ENCODE peak calls at places on chromosomes 16 and 17, in four cellular contexts. V, M, L and I are unnamed samples.

GRCh38 chr17:77320501-77321256 is 179.9 kb downstream of the SEC14L1 start:
- DNase-seq in M (no peak), V (no peak), L (no peak), I (no peak)

GRCh38 chr16:48014349-48015135 is 141.3 kb downstream of the ABCC12 start:
- DNase-seq in L (no peak), M (peak; percentile 63), V (no peak), I (no peak)

GRCh38 chr16:84175351-84176081 is 11.3 kb downstream of the TAF1C start:
- DNase-seq in V (peak; percentile 55), M (no peak), L (peak; percentile 68), I (no peak)

GRCh38 chr17:7438050-7438614 is 1.2 kb upstream of the FGF11 start:
- DNase-seq in V (peak; percentile 53), L (peak; percentile 72), M (no peak), I (no peak)

GRCh38 chr17:43988301-43988700 is 16.1 kb upstream of the NAGS start:
- DNase-seq in L (no peak), V (no peak), M (no peak), I (no peak)

GRCh38 chr16:22813223-22813945 is 578 bp upstream of the HS3ST2 start:
- DNase-seq in V (peak; percentile 32), L (no peak), M (no peak), I (no peak)

GRCh38 chr16:12501727-12502457 is 301.8 kb downstream of the CPPED1 start:
- DNase-seq in L (no peak), M (no peak), V (no peak), I (no peak)

GRCh38 chr16:1005286-1005685 is 23.7 kb downstream of the SOX8 start:
- DNase-seq in M (no peak), V (no peak), L (no peak), I (no peak)

GRCh38 chr16:5490499-5490898 is 392.9 kb upstream of the EEF2KMT start:
- DNase-seq in M (peak; percentile 15), L (peak; percentile 28), V (no peak), I (no peak)

GRCh38 chr16:14289692-14290340 is 218.7 kb downstream of the MRTFB start:
- DNase-seq in M (peak; percentile 64), L (no peak), V (peak; percentile 21), I (no peak)

GRCh38 chr17:81345211-81346089 is 49.8 kb upstream of the BAHCC1 start:
- DNase-seq in L (peak; percentile 65), M (no peak), V (peak; percentile 92), I (no peak)

GRCh38 chr17:76873856-76874255 is 5.7 kb downstream of the MGAT5B start:
- DNase-seq in L (no peak), M (no peak), V (no peak), I (no peak)

GRCh38 chr16:74999208-74999682 is 421 bp downstream of the ZNRF1 start:
- DNase-seq in M (no peak), L (no peak), V (no peak), I (no peak)

GRCh38 chr17:7250655-7251329 is 742 bp downstream of the CTDNEP1 start:
- DNase-seq in V (no peak), L (peak; percentile 48), M (no peak), I (peak; percentile 88)

GRCh38 chr17:12568358-12569251 is 97.1 kb upstream of the MYOCD start:
- DNase-seq in M (no peak), L (no peak), V (no peak), I (no peak)

GRCh38 chr17:13337171-13337570 is 264.6 kb downstream of the HS3ST3A1 start:
- DNase-seq in L (no peak), V (no peak), M (no peak), I (no peak)

GRCh38 chr16:886084-886543 is 84.7 kb downstream of the LMF1 start:
- DNase-seq in M (no peak), L (no peak), V (no peak), I (no peak)

GRCh38 chr17:17754719-17755686 is 73.7 kb downstream of the RAI1 start:
- DNase-seq in V (peak; percentile 38), L (peak; percentile 84), M (no peak), I (no peak)

GRCh38 chr17:7186241-7186640 is 7.1 kb upstream of the ASGR1 start:
- DNase-seq in L (no peak), M (no peak), V (no peak), I (no peak)

GRCh38 chr16:29804455-29805231 is 1.7 kb upstream of the MAZ start:
- DNase-seq in L (peak; percentile 81), V (peak; percentile 39), M (no peak), I (no peak)

GRCh38 chr17:81829858-81830257 is 3.2 kb downstream of the MCRIP1 start:
- DNase-seq in M (no peak), V (no peak), L (no peak), I (no peak)

GRCh38 chr17:73815474-73815873 is 171.2 kb upstream of the SDK2 start:
- DNase-seq in L (no peak), M (no peak), V (no peak), I (no peak)

GRCh38 chr17:1752425-1752941 is 9.4 kb upstream of the SERPINF1 start:
- DNase-seq in M (peak; percentile 45), V (no peak), L (peak; percentile 50), I (no peak)

GRCh38 chr17:80151333-80151732 is 4.4 kb upstream of the EIF4A3 start:
- DNase-seq in M (no peak), L (no peak), V (no peak), I (no peak)

GRCh38 chr17:48190871-48191270 is 83.3 kb downstream of the SNX11 start:
- DNase-seq in V (no peak), M (no peak), L (no peak), I (no peak)

GRCh38 chr17:35218901-35219300 is 24.0 kb upstream of the SLFN5 start:
- DNase-seq in M (no peak), L (no peak), V (no peak), I (no peak)

GRCh38 chr17:39199673-39199985 is 454 bp upstream of the RPL19 start:
- DNase-seq in V (no peak), M (no peak), L (no peak), I (no peak)

GRCh38 chr17:13599808-13600398 is 1.8 kb downstream of the HS3ST3A1 start:
- DNase-seq in V (no peak), L (no peak), M (no peak), I (no peak)

GRCh38 chr16:84449156-84450140 is 55.0 kb downstream of the MEAK7 start:
- DNase-seq in M (no peak), L (peak; percentile 69), V (peak; percentile 5), I (peak; percentile 56)

GRCh38 chr16:20867585-20867984 is 32.6 kb downstream of the DCUN1D3 start:
- DNase-seq in V (no peak), L (no peak), M (no peak), I (no peak)

GRCh38 chr16:78091419-78091818 is 8.0 kb upstream of the WWOX start:
- DNase-seq in L (no peak), V (no peak), M (no peak), I (no peak)

GRCh38 chr16:56389554-56389953 is 35.8 kb downstream of the AMFR start:
- DNase-seq in L (no peak), V (no peak), M (no peak), I (no peak)

GRCh38 chr17:27754549-27754948 is 45.8 kb downstream of the NOS2 start:
- DNase-seq in M (no peak), V (no peak), L (no peak), I (no peak)

GRCh38 chr16:30110661-30111060 is 2.7 kb downstream of the GDPD3 start:
- DNase-seq in L (no peak), M (no peak), V (no peak), I (no peak)

GRCh38 chr16:65704866-65705265 is 583.0 kb upstream of the CDH11 start:
- DNase-seq in M (no peak), V (no peak), L (no peak), I (no peak)

GRCh38 chr17:12634789-12635414 is 30.8 kb upstream of the MYOCD start:
- DNase-seq in V (no peak), L (no peak), M (no peak), I (no peak)

GRCh38 chr17:47700471-47701449 is 6.8 kb downstream of the TBKBP1 start:
- DNase-seq in M (no peak), V (no peak), L (no peak), I (no peak)

GRCh38 chr17:28902819-28903545 is at the start of gene DHRS13:
- DNase-seq in M (peak; percentile 91), V (peak; percentile 96), L (peak; percentile 93), I (no peak)

DNA sequence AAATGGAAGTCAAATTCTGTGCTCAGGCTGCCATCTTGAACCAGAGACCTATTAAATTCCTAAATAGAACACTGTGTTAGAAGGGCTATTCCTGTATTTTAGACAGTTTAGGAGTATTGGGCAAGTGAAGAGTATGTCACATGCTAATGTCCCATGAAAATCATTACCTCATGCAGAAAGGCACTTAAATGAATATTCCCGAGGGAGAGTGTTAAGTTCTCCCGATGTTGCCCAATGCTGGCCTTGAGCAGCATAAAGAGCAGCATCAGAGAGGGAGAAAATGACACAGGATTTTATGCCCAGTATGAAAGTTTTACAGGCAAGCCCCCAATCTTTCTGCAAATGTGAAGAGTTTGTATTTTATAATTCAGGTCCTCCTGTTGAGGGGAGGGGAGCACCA is 28.2 kb upstream of the SHISA6 start:
- DNase-seq in V (no peak), M (no peak), L (no peak), I (no peak)
- TF ChIP-seq POLR2AphosphoS5 in V (no peak), M (no peak), L (no peak), I (no peak)

DNA sequence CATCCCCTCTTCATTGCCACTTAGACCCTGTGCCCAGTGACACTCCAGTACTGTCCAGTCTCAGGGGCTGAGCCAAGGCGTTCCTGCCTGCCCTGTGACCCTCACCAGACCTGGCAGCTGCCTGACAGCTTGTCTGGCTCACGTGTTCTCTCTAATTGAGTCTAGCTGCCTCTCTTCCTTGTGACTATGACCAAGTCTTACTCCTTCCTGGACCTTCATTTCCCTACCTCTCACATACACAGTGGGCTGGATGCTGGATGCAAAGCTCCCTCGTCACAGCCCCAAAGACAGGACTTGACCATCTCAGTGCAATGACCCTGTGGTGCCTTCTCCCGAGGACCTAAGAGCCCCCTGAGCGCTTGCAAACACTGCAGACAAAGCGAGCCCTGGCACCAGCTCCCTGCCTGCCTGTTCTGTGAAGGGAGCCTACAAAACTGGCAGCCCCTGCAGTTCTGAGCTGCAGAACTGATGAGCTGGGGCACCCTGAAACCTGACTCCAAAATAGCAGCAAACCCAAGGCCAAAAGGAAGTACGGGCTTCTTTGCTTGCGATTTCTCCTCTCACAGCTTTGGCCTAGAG is 1.7 kb downstream of the DEXI start:
- DNase-seq in V (no peak), M (no peak), L (peak; percentile 65), I (no peak)
- H3K4me1 ChIP-seq in V (peaks cover 86% of the 10 kb centered on the region), M (peaks cover 31% of the 10 kb centered on the region), L (peaks cover 84% of the 10 kb centered on the region), I (peaks cover 84% of the 10 kb centered on the region)

GRCh38 chr17:57084802-57085447 is at the start of gene AKAP1:
- DNase-seq in M (peak; percentile 91), L (peak; percentile 98), V (peak; percentile 98), I (no peak)
- TF ChIP-seq POLR2AphosphoS5 in M (peak; percentile 95), L (peak; percentile 95), V (peak; percentile 97), I (peak; percentile 98)

DNA sequence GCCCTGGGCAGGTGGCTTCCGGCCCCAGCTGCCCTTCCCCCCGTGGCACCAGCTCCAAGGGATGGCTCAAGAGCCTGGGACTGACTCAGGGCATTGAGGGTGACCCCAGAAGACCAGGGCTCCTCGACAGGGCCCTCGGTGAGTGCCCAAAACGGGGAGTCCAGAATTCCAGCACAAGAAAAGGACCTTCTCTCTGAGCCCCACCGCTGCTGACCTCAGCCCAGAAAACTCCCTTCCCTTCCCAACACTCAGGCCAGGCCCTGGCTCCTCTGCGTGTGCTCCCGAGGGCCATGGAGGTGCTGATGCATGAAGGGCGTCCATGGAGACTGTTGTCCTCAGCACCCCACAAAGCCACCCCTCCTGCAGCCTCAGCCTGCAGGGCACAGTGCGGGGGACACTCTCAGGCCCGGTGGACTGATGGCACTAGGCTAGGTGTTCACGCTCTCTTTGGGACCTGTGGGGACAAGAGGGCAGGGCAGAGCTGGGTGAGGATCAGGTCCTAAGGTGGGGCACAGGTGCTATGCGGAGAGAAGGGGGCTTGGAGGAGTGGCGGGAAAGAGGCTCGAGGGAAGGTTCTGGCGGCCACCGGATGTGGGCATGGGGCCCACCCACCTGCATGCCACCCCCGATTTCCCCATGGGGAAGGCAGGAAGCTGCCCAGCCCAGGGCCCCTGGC is 4.3 kb upstream of the TSPOAP1 start:
- DNase-seq in V (no peak), L (no peak), M (no peak), I (no peak)
- H3K4me1 ChIP-seq in V (peaks cover 20% of the 10 kb centered on the region), L (peaks cover 46% of the 10 kb centered on the region), M (peaks cover 35% of the 10 kb centered on the region), I (peaks cover 36% of the 10 kb centered on the region)